ENCODE peak calls at places on chromosomes 13 and 19, in nine cellular contexts. V is WERI-Rb-1, O is endothelial cell, G is AG04450, S is IMR-90, D is pancreas, E is NB4, R is lung, T is progenitor cell of endocrine pancreas. N is an unnamed sample.

GRCh38 chr19:53541971-53542370 is 4.0 kb downstream of the ZNF331 start:
- DNase-seq in V (no peak), O (no peak), G (no peak), S (no peak), D (no peak), E (no peak), R (no peak), T (no peak), N (no peak)

GRCh38 chr19:9431475-9431874 is 3.9 kb downstream of the ZNF266 start:
- DNase-seq in V (peak), O (peak), G (no peak), S (peak), D (no peak), E (peak), R (no peak), T (peak), N (no peak)

GRCh38 chr13:109787135-109787954 is 962 bp upstream of the IRS2 start:
- DNase-seq in V (peak), O (peak), G (no peak), S (peak), D (peak), E (peak), R (no peak), T (peak), N (no peak)

GRCh38 chr19:14343286-14343685 is 38.0 kb upstream of the ADGRE5 start:
- DNase-seq in V (no peak), O (no peak), G (no peak), S (no peak), D (no peak), E (no peak), R (no peak), T (no peak), N (no peak)

GRCh38 chr19:33950141-33950805 is 153.6 kb downstream of the KCTD15 start:
- DNase-seq in V (no peak), O (no peak), G (no peak), S (no peak), D (no peak), E (no peak), R (no peak), T (no peak), N (peak)

GRCh38 chr19:18435848-18436631 is 1.9 kb downstream of the ISYNA1 start:
- DNase-seq in V (no peak), O (no peak), G (no peak), S (no peak), D (no peak), E (no peak), R (no peak), T (no peak), N (no peak)

GRCh38 chr13:94542917-94543316 is 53.0 kb downstream of the TGDS start:
- DNase-seq in V (no peak), O (no peak), G (no peak), S (no peak), D (no peak), E (no peak), R (no peak), T (no peak), N (no peak)

GRCh38 chr13:105336706-105337582 is 1198.5 kb downstream of the EFNB2 start:
- DNase-seq in V (no peak), O (no peak), G (no peak), S (peak), D (no peak), E (no peak), R (no peak), T (no peak), N (no peak)

GRCh38 chr13:110308377-110309158 is 1.5 kb downstream of the COL4A2 start:
- DNase-seq in V (peak), O (peak), G (no peak), S (no peak), D (no peak), E (no peak), R (no peak), T (peak), N (no peak)

GRCh38 chr19:9819590-9819898 is 665 bp upstream of the FBXL12 start:
- DNase-seq in V (no peak), O (no peak), G (no peak), S (no peak), D (no peak), E (no peak), R (no peak), T (no peak), N (no peak)

GRCh38 chr13:39415403-39415802 is 187.6 kb downstream of the LHFPL6 start:
- DNase-seq in V (peak), O (peak), G (no peak), S (peak), D (no peak), E (peak), R (peak), T (no peak), N (no peak)

GRCh38 chr13:48838193-48839000 is 137.3 kb upstream of the FNDC3A start:
- DNase-seq in V (no peak), O (no peak), G (peak), S (peak), D (no peak), E (no peak), R (no peak), T (no peak), N (no peak)

GRCh38 chr13:43424386-43424785 is 362.4 kb downstream of the ENOX1 start:
- DNase-seq in V (no peak), O (no peak), G (no peak), S (no peak), D (no peak), E (no peak), R (no peak), T (no peak), N (no peak)

GRCh38 chr19:42253245-42254082 is 1.5 kb downstream of the ERF start:
- DNase-seq in V (peak), O (peak), G (no peak), S (peak), D (peak), E (peak), R (peak), T (peak), N (no peak)

GRCh38 chr13:113802090-113802531 is 43.1 kb downstream of the TMEM255B start:
- DNase-seq in V (peak), O (peak), G (peak), S (peak), D (no peak), E (peak), R (peak), T (no peak), N (no peak)

GRCh38 chr13:45143346-45143751 is 23.0 kb downstream of the GTF2F2 start:
- DNase-seq in V (no peak), O (no peak), G (peak), S (peak), D (no peak), E (no peak), R (no peak), T (no peak), N (no peak)

GRCh38 chr19:12139885-12140544 is at the start of gene ZNF20:
- DNase-seq in V (peak), O (peak), G (peak), S (peak), D (peak), E (peak), R (peak), T (peak), N (peak)

GRCh38 chr19:45275370-45275971 is 24.4 kb downstream of the MARK4 start:
- DNase-seq in V (peak), O (no peak), G (no peak), S (peak), D (no peak), E (no peak), R (no peak), T (no peak), N (no peak)

GRCh38 chr13:43426355-43426754 is 360.4 kb downstream of the ENOX1 start:
- DNase-seq in V (no peak), O (no peak), G (no peak), S (no peak), D (no peak), E (no peak), R (no peak), T (no peak), N (no peak)

GRCh38 chr19:36125557-36125956 is 10.3 kb downstream of the TBCB start:
- DNase-seq in V (no peak), O (no peak), G (no peak), S (no peak), D (no peak), E (no peak), R (no peak), T (no peak), N (no peak)

GRCh38 chr13:111853766-111854165 is 213.2 kb upstream of the SOX1 start:
- DNase-seq in V (no peak), O (no peak), G (no peak), S (no peak), D (no peak), E (no peak), R (no peak), T (no peak), N (no peak)

GRCh38 chr19:46303702-46304397 is 7.0 kb downstream of the HIF3A start:
- DNase-seq in V (peak), O (peak), G (no peak), S (no peak), D (peak), E (no peak), R (peak), T (peak), N (no peak)

GRCh38 chr19:22882797-22883196 is 50.7 kb downstream of the ZNF723 start:
- DNase-seq in V (no peak), O (no peak), G (no peak), S (peak), D (no peak), E (peak), R (no peak), T (no peak), N (no peak)

GRCh38 chr19:15780595-15781418 is 6.7 kb upstream of the OR10H5 start:
- DNase-seq in V (no peak), O (no peak), G (no peak), S (no peak), D (no peak), E (no peak), R (no peak), T (no peak), N (no peak)

GRCh38 chr13:43298799-43299198 is 275.4 kb downstream of the DNAJC15 start:
- DNase-seq in V (no peak), O (no peak), G (no peak), S (no peak), D (no peak), E (no peak), R (no peak), T (no peak), N (no peak)

GRCh38 chr13:101467415-101467814 is 14.9 kb downstream of the ITGBL1 start:
- DNase-seq in V (no peak), O (no peak), G (no peak), S (no peak), D (no peak), E (no peak), R (no peak), T (no peak), N (no peak)

GRCh38 chr13:95509521-95510315 is 42.8 kb upstream of the CLDN10 start:
- DNase-seq in V (no peak), O (no peak), G (no peak), S (peak), D (no peak), E (peak), R (no peak), T (no peak), N (no peak)

GRCh38 chr19:18153555-18154134 is 682 bp downstream of the PIK3R2 start:
- DNase-seq in V (no peak), O (no peak), G (no peak), S (no peak), D (peak), E (peak), R (no peak), T (no peak), N (no peak)

GRCh38 chr13:20024706-20025105 is 66.2 kb downstream of the ZMYM2 start:
- DNase-seq in V (no peak), O (no peak), G (no peak), S (no peak), D (no peak), E (peak), R (no peak), T (no peak), N (no peak)

GRCh38 chr13:78680064-78680463 is 21.1 kb upstream of the OBI1 start:
- DNase-seq in V (no peak), O (no peak), G (no peak), S (no peak), D (no peak), E (no peak), R (no peak), T (no peak), N (no peak)

GRCh38 chr13:32001392-32001768 is 30.2 kb upstream of the FRY start:
- DNase-seq in V (peak), O (peak), G (no peak), S (peak), D (peak), E (peak), R (no peak), T (no peak), N (no peak)

GRCh38 chr13:31997641-31998040 is 33.9 kb upstream of the FRY start:
- DNase-seq in V (no peak), O (no peak), G (no peak), S (no peak), D (no peak), E (no peak), R (no peak), T (no peak), N (no peak)

GRCh38 chr13:31998131-31998530 is 33.4 kb upstream of the FRY start:
- DNase-seq in V (no peak), O (no peak), G (no peak), S (no peak), D (no peak), E (no peak), R (no peak), T (no peak), N (no peak)

GRCh38 chr13:32001769-32002168 is 29.8 kb upstream of the FRY start:
- DNase-seq in V (no peak), O (no peak), G (no peak), S (no peak), D (no peak), E (peak), R (no peak), T (no peak), N (no peak)

GRCh38 chr13:31996611-31997010 is 35.0 kb upstream of the FRY start:
- DNase-seq in V (peak), O (no peak), G (no peak), S (no peak), D (no peak), E (no peak), R (no peak), T (no peak), N (no peak)
- TF ChIP-seq CTCF in V (peak), O (no peak), G (no peak), S (no peak), D (no peak), E (no peak), R (no peak), T (no peak), N (no peak)

GRCh38 chr19:5567360-5567970 is at the start of gene TINCR:
- DNase-seq in V (no peak), O (peak), G (no peak), S (no peak), D (no peak), E (no peak), R (no peak), T (no peak), N (no peak)
- TF ChIP-seq CTCF in V (no peak), O (no peak), G (no peak), S (peak), D (no peak), E (no peak), R (no peak), T (peak), N (peak)

DNA sequence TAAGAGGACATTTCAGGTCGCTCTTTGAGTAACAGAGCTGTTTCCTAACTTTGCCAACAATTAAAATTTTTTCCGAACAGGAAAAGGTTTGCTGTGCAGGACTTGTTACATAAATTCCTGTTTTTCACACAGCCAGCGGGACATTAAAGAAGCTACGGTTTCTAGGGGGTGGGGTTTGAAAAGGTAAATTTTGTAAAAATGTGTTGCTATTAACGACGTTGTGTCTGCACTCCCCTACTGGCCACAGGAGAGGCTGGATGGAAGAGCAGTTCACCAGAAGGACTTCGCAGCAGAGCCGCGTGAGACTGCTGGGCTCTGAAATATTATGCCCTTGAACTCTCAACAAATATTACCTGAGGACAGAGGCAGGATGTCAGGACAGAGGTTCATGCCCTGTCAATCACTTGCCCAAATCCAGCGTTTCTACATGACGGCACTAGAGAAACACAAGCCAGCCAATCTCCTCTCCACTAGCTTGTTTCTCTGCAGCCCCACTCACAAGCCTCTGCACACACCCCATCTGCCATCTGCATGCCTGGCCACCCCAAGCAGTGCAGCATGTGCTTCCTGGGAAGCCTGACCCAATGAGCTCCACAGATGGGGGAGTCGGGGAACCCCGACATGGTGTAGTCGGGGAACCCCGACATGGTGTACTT is 102.0 kb downstream of the FOXO1 start:
- DNase-seq in V (no peak), O (no peak), G (no peak), S (no peak), D (no peak), E (peak), R (no peak), T (no peak), N (no peak)
- TF ChIP-seq CTCF in V (no peak), O (no peak), G (no peak), S (no peak), D (no peak), E (no peak), R (no peak), T (peak), N (no peak)

GRCh38 chr13:46495066-46495465 is 57.9 kb upstream of the LRCH1 start:
- DNase-seq in V (no peak), O (no peak), G (no peak), S (no peak), D (no peak), E (no peak), R (no peak), T (no peak), N (no peak)

GRCh38 chr13:46495647-46496046 is 57.3 kb upstream of the LRCH1 start:
- DNase-seq in V (no peak), O (no peak), G (no peak), S (no peak), D (no peak), E (no peak), R (no peak), T (no peak), N (no peak)

GRCh38 chr13:46491641-46492040 is 61.3 kb upstream of the LRCH1 start:
- DNase-seq in V (no peak), O (no peak), G (no peak), S (no peak), D (no peak), E (no peak), R (no peak), T (no peak), N (no peak)

GRCh38 chr13:46490129-46490528 is 62.8 kb upstream of the LRCH1 start:
- DNase-seq in V (peak), O (no peak), G (no peak), S (no peak), D (no peak), E (no peak), R (no peak), T (no peak), N (no peak)

DNA sequence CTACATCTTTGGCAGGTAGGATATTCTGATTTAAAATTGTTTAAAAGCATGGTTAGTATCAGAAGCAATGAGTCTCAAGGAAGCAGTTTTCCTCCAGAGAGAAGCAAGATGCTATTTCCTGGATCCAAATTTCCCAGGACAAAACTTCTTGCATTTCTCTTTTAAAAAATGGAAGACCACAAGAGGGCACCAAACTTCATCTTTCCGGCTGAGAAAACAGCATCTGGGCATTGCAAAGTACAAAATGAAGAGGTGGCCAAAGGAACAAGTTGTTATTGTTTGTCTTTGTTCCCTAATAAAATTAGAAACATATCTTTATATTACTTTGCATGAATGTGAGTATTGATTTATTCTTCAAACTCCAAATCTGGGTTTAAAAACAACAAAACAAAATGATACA is 60.0 kb upstream of the LRCH1 start:
- DNase-seq in V (no peak), O (peak), G (no peak), S (peak), D (no peak), E (peak), R (no peak), T (no peak), N (no peak)
- TF ChIP-seq CTCF in V (peak), O (peak), G (peak), S (peak), D (peak), E (peak), R (peak), T (peak), N (peak)

DNA sequence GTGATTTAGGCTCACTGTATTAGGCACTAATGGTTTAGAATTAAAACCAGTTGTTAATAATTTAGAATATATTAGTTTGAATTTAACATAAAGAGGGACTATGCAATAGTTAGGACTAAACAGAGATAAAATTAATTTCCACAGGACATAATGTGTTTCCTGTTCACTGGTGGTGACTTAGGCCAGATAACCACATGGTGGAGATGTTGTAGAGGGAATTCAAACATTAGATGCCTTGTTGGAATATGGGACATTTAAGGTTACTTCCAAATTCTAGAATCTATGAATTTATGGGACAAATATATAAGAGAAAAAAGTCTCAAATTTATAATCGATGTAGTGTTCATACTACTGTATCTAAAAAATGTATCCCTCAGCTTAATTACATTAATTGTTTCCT is 615.5 kb upstream of the KLHL1 start:
- DNase-seq in V (no peak), O (no peak), G (no peak), S (no peak), D (no peak), E (no peak), R (no peak), T (no peak), N (no peak)
- TF ChIP-seq CTCF in V (peak), O (peak), G (peak), S (no peak), D (no peak), E (no peak), R (no peak), T (peak), N (peak)